ENCODE peak calls at places on chromosome 4, in nine cellular contexts. H is anterior cingulate cortex, M is left colon, K is caudate nucleus, S is GM23338, J is brain pericyte, A is WTC11, L is iPS-NIHi11, T is GDM1. G is an unnamed sample.

GRCh38 chr4:8118035-8118434 is 40.6 kb downstream of the ABLIM2 start:
- DNase-seq in H (no peak), M (no peak), K (no peak), S (no peak), J (no peak), A (no peak), L (no peak), T (no peak), G (no peak)

GRCh38 chr4:88609387-88609786 is 17.1 kb downstream of the HERC3 start:
- DNase-seq in H (no peak), M (no peak), K (no peak), S (no peak), J (no peak), A (no peak), L (no peak), T (no peak), G (no peak)

GRCh38 chr4:148004228-148004813 is 272.4 kb downstream of the ARHGAP10 start:
- DNase-seq in H (no peak), M (no peak), K (no peak), S (no peak), J (no peak), A (no peak), L (no peak), T (peak; percentile 12), G (no peak)

GRCh38 chr4:114770624-114771023 is 172.0 kb downstream of the UGT8 start:
- DNase-seq in H (no peak), M (no peak), K (no peak), S (no peak), J (no peak), A (no peak), L (no peak), T (no peak), G (no peak)

GRCh38 chr4:48939785-48940184 is 33.2 kb upstream of the OCIAD2 start:
- DNase-seq in H (no peak), M (no peak), K (no peak), S (no peak), J (no peak), A (no peak), L (peak; percentile 18), T (no peak), G (no peak)

GRCh38 chr4:7857238-7857701 is 82.4 kb downstream of the AFAP1 start:
- DNase-seq in H (no peak), M (no peak), K (no peak), S (no peak), J (no peak), A (no peak), L (no peak), T (no peak), G (no peak)

GRCh38 chr4:156347412-156348075 is 393.9 kb upstream of the CTSO start:
- DNase-seq in H (no peak), M (no peak), K (no peak), S (peak; percentile 17), J (no peak), A (no peak), L (no peak), T (no peak), G (no peak)

GRCh38 chr4:118865091-118865708 is 23.5 kb upstream of the SYNPO2 start:
- DNase-seq in H (no peak), M (no peak), K (no peak), S (peak; percentile 80), J (no peak), A (peak; percentile 41), L (peak; percentile 80), T (peak; percentile 10), G (no peak)

GRCh38 chr4:1168291-1169031 is 3.9 kb downstream of the SPON2 start:
- DNase-seq in H (no peak), M (no peak), K (no peak), S (no peak), J (no peak), A (no peak), L (no peak), T (no peak), G (no peak)

GRCh38 chr4:41549469-41549868 is 11.5 kb downstream of the LIMCH1 start:
- DNase-seq in H (no peak), M (no peak), K (no peak), S (no peak), J (no peak), A (no peak), L (no peak), T (no peak), G (no peak)

GRCh38 chr4:10971800-10972398 is 287.3 kb upstream of the CLNK start:
- DNase-seq in H (no peak), M (no peak), K (no peak), S (no peak), J (no peak), A (no peak), L (no peak), T (no peak), G (no peak)

GRCh38 chr4:142913034-142913433 is 66.9 kb upstream of the INPP4B start:
- DNase-seq in H (no peak), M (no peak), K (no peak), S (no peak), J (no peak), A (no peak), L (no peak), T (no peak), G (no peak)